ENCODE peak calls at places on chromosome X, in six cellular contexts. B, N, S, O, D and Y are unnamed samples.

GRCh38 chrX:136291824-136292223 is 8.9 kb upstream of the ADGRG4 start:
- DNase-seq in B (no peak), N (no peak), S (no peak), O (no peak), D (no peak), Y (no peak)

GRCh38 chrX:131752493-131753198 is 208.8 kb downstream of the OR13H1 start:
- DNase-seq in B (no peak), N (no peak), S (no peak), O (no peak), D (peak), Y (peak)

GRCh38 chrX:1072637-1073377 is 139.6 kb downstream of the CRLF2 start:
- DNase-seq in B (no peak), N (no peak), S (peak), O (no peak), D (no peak), Y (no peak)

GRCh38 chrX:46574941-46575381 is 1.4 kb downstream of the CHST7 start:
- DNase-seq in B (no peak), N (peak), S (peak), O (no peak), D (peak), Y (peak)

GRCh38 chrX:40912166-40912565 is 173.1 kb upstream of the USP9X start:
- DNase-seq in B (no peak), N (no peak), S (no peak), O (no peak), D (no peak), Y (no peak)

GRCh38 chrX:40864972-40865371 is 129.6 kb upstream of the MED14 start:
- DNase-seq in B (peak), N (no peak), S (no peak), O (no peak), D (no peak), Y (no peak)

GRCh38 chrX:102697506-102697905 is 14.7 kb upstream of the GPRASP2 start:
- DNase-seq in B (peak), N (no peak), S (no peak), O (no peak), D (no peak), Y (no peak)

GRCh38 chrX:122641136-122641535 is 542.9 kb upstream of the GRIA3 start:
- DNase-seq in B (no peak), N (no peak), S (no peak), O (no peak), D (no peak), Y (no peak)

GRCh38 chrX:128020701-128021100 is 31.5 kb downstream of the ACTRT1 start:
- DNase-seq in B (peak), N (no peak), S (no peak), O (no peak), D (no peak), Y (no peak)

GRCh38 chrX:118420462-118420861 is 74.6 kb downstream of the WDR44 start:
- DNase-seq in B (peak), N (no peak), S (no peak), O (peak), D (no peak), Y (no peak)

GRCh38 chrX:97310373-97310772 is 426.7 kb downstream of the RPA4 start:
- DNase-seq in B (peak), N (no peak), S (no peak), O (no peak), D (no peak), Y (no peak)

GRCh38 chrX:11533211-11533651 is 132.5 kb downstream of the ARHGAP6 start:
- DNase-seq in B (peak), N (no peak), S (no peak), O (peak), D (no peak), Y (no peak)

GRCh38 chrX:75155830-75156525 is at the start of gene ABCB7:
- DNase-seq in B (peak), N (peak), S (peak), O (peak), D (peak), Y (peak)

GRCh38 chrX:16838202-16839066 is 31.7 kb downstream of the RBBP7 start:
- DNase-seq in B (peak), N (no peak), S (no peak), O (no peak), D (no peak), Y (no peak)

GRCh38 chrX:119673336-119673735 is 19.6 kb downstream of the SEPTIN6 start:
- DNase-seq in B (no peak), N (no peak), S (no peak), O (no peak), D (no peak), Y (no peak)

GRCh38 chrX:129842510-129843208 is 1.0 kb downstream of the ZDHHC9 start:
- DNase-seq in B (no peak), N (no peak), S (peak), O (no peak), D (no peak), Y (no peak)

GRCh38 chrX:47218920-47219815 is 687 bp downstream of the CDK16 start:
- DNase-seq in B (no peak), N (peak), S (peak), O (no peak), D (peak), Y (peak)

GRCh38 chrX:142884853-142885252 is 140.9 kb upstream of the SPANXN4 start:
- DNase-seq in B (no peak), N (no peak), S (no peak), O (no peak), D (no peak), Y (no peak)